ENCODE peak calls at places on chromosome 15, in ten cellular contexts. C is AG10803; G is hippocampal formation; R is HT1080; V is ecto neural progenitor cell; L is T-helper 9 cell; Y is frontal cortex; N is HTR-8/SVneo; S is activated CD4-positive, alpha-beta memory T cell treated with anti-CD3 and anti-CD28 coated beads, Interleukin-2, amount 10 ng/mL, durations not matched to agents 7 days and 5 days; I is left ventricle myocardium inferior. E is an unnamed sample.

GRCh38 chr15:81381725-81382124 is 7.7 kb upstream of the TMC3 start:
- DNase-seq in C (no peak), G (no peak), R (no peak), V (no peak), L (no peak), Y (no peak), N (no peak), S (no peak), I (no peak), E (no peak)

GRCh38 chr15:80669599-80670273 is 25.4 kb upstream of the ABHD17C start:
- DNase-seq in C (peak), G (no peak), R (peak), V (no peak), L (no peak), Y (no peak), N (no peak), S (no peak), I (no peak), E (no peak)

GRCh38 chr15:32998182-32998581 is 196.3 kb downstream of the FMN1 start:
- DNase-seq in C (no peak), G (no peak), R (no peak), V (no peak), L (no peak), Y (no peak), N (no peak), S (no peak), I (no peak), E (no peak)

GRCh38 chr15:26852980-26853379 is 13.9 kb upstream of the GABRA5 start:
- DNase-seq in C (no peak), G (no peak), R (no peak), V (no peak), L (no peak), Y (no peak), N (no peak), S (no peak), I (no peak), E (no peak)

GRCh38 chr15:62760506-62760905 is 282.0 kb upstream of the TPM1 start:
- DNase-seq in C (no peak), G (no peak), R (no peak), V (no peak), L (no peak), Y (no peak), N (no peak), S (no peak), I (no peak), E (no peak)

GRCh38 chr15:69876030-69876429 is 221.7 kb downstream of the TLE3 start:
- DNase-seq in C (no peak), G (no peak), R (no peak), V (no peak), L (no peak), Y (no peak), N (no peak), S (no peak), I (no peak), E (no peak)

GRCh38 chr15:57184502-57184901 is 191.8 kb upstream of the CGNL1 start:
- DNase-seq in C (peak), G (no peak), R (no peak), V (no peak), L (no peak), Y (no peak), N (no peak), S (no peak), I (no peak), E (no peak)

GRCh38 chr15:58393196-58393790 is 38.5 kb upstream of the LIPC start:
- DNase-seq in C (no peak), G (no peak), R (no peak), V (no peak), L (no peak), Y (no peak), N (no peak), S (no peak), I (no peak), E (peak)

GRCh38 chr15:72184165-72184811 is 13.3 kb downstream of the GRAMD2A start:
- DNase-seq in C (peak), G (peak), R (no peak), V (peak), L (no peak), Y (no peak), N (peak), S (no peak), I (peak), E (peak)

GRCh38 chr15:34239151-34239761 is 14.4 kb downstream of the EMC4 start:
- DNase-seq in C (peak), G (no peak), R (peak), V (no peak), L (no peak), Y (no peak), N (peak), S (peak), I (no peak), E (peak)

GRCh38 chr15:92811514-92811913 is 88.6 kb upstream of the CHD2 start:
- DNase-seq in C (no peak), G (no peak), R (no peak), V (no peak), L (no peak), Y (no peak), N (no peak), S (no peak), I (no peak), E (no peak)

E was measured in fibroblast of villous mesenchyme.